ENCODE peak calls at places on chromosome 21, in nine cellular contexts. One of them, this sample, is unnamed.

GRCh38 chr21:34834852-34835501 is 166.2 kb downstream of the CLIC6 start:
- DNase-seq in T47D: no peak
- DNase-seq in activated CD4-positive, alpha-beta T cell treated with anti-CD3 and anti-CD28 coated beads, Interleukin-2, amount 50 U/mL, for 4 hours: no peak
- DNase-seq in hippocampal formation: no peak
- DNase-seq in MCF 10A: peak; percentile 37
- DNase-seq in WTC11: no peak
- DNase-seq in OCI-LY7: no peak
- DNase-seq in progenitor cell of endocrine pancreas: no peak
- DNase-seq in stimulated activated CD4-positive, alpha-beta T cell treated with anti-CD3 and anti-CD28 coated beads, Interleukin-4, amount 100 ng/mL, for 4 hours: no peak
- DNase-seq in this sample: no peak

GRCh38 chr21:44293551-44294231 is 6.2 kb upstream of the PFKL start:
- DNase-seq in T47D: no peak
- DNase-seq in activated CD4-positive, alpha-beta T cell treated with anti-CD3 and anti-CD28 coated beads, Interleukin-2, amount 50 U/mL, for 4 hours: peak; percentile 28
- DNase-seq in hippocampal formation: no peak
- DNase-seq in MCF 10A: no peak
- DNase-seq in WTC11: no peak
- DNase-seq in OCI-LY7: no peak
- DNase-seq in progenitor cell of endocrine pancreas: no peak
- DNase-seq in stimulated activated CD4-positive, alpha-beta T cell treated with anti-CD3 and anti-CD28 coated beads, Interleukin-4, amount 100 ng/mL, for 4 hours: no peak
- DNase-seq in this sample: no peak

GRCh38 chr21:35467536-35467935 is 418.4 kb upstream of the RUNX1 start:
- DNase-seq in T47D: no peak
- DNase-seq in activated CD4-positive, alpha-beta T cell treated with anti-CD3 and anti-CD28 coated beads, Interleukin-2, amount 50 U/mL, for 4 hours: no peak
- DNase-seq in hippocampal formation: no peak
- DNase-seq in MCF 10A: no peak
- DNase-seq in WTC11: no peak
- DNase-seq in OCI-LY7: no peak
- DNase-seq in progenitor cell of endocrine pancreas: no peak
- DNase-seq in stimulated activated CD4-positive, alpha-beta T cell treated with anti-CD3 and anti-CD28 coated beads, Interleukin-4, amount 100 ng/mL, for 4 hours: no peak
- DNase-seq in this sample: no peak

GRCh38 chr21:35349378-35350080 is 300.4 kb upstream of the RUNX1 start:
- DNase-seq in T47D: no peak
- DNase-seq in activated CD4-positive, alpha-beta T cell treated with anti-CD3 and anti-CD28 coated beads, Interleukin-2, amount 50 U/mL, for 4 hours: no peak
- DNase-seq in hippocampal formation: no peak
- DNase-seq in MCF 10A: no peak
- DNase-seq in WTC11: no peak
- DNase-seq in OCI-LY7: no peak
- DNase-seq in progenitor cell of endocrine pancreas: no peak
- DNase-seq in stimulated activated CD4-positive, alpha-beta T cell treated with anti-CD3 and anti-CD28 coated beads, Interleukin-4, amount 100 ng/mL, for 4 hours: no peak
- DNase-seq in this sample: no peak

GRCh38 chr21:38323721-38324591 is 67.2 kb downstream of the KCNJ15 start:
- DNase-seq in T47D: no peak
- DNase-seq in activated CD4-positive, alpha-beta T cell treated with anti-CD3 and anti-CD28 coated beads, Interleukin-2, amount 50 U/mL, for 4 hours: no peak
- DNase-seq in hippocampal formation: no peak
- DNase-seq in MCF 10A: peak; percentile 87
- DNase-seq in WTC11: no peak
- DNase-seq in OCI-LY7: no peak
- DNase-seq in progenitor cell of endocrine pancreas: no peak
- DNase-seq in stimulated activated CD4-positive, alpha-beta T cell treated with anti-CD3 and anti-CD28 coated beads, Interleukin-4, amount 100 ng/mL, for 4 hours: no peak
- DNase-seq in this sample: no peak

GRCh38 chr21:26837539-26837938 is 7.7 kb downstream of the ADAMTS1 start:
- DNase-seq in T47D: no peak
- DNase-seq in activated CD4-positive, alpha-beta T cell treated with anti-CD3 and anti-CD28 coated beads, Interleukin-2, amount 50 U/mL, for 4 hours: no peak
- DNase-seq in hippocampal formation: no peak
- DNase-seq in MCF 10A: no peak
- DNase-seq in WTC11: no peak
- DNase-seq in OCI-LY7: no peak
- DNase-seq in progenitor cell of endocrine pancreas: no peak
- DNase-seq in stimulated activated CD4-positive, alpha-beta T cell treated with anti-CD3 and anti-CD28 coated beads, Interleukin-4, amount 100 ng/mL, for 4 hours: no peak
- DNase-seq in this sample: no peak

GRCh38 chr21:41109174-41109573 is 58.8 kb upstream of the BACE2 start:
- DNase-seq in T47D: no peak
- DNase-seq in activated CD4-positive, alpha-beta T cell treated with anti-CD3 and anti-CD28 coated beads, Interleukin-2, amount 50 U/mL, for 4 hours: no peak
- DNase-seq in hippocampal formation: no peak
- DNase-seq in MCF 10A: no peak
- DNase-seq in WTC11: no peak
- DNase-seq in OCI-LY7: no peak
- DNase-seq in progenitor cell of endocrine pancreas: no peak
- DNase-seq in stimulated activated CD4-positive, alpha-beta T cell treated with anti-CD3 and anti-CD28 coated beads, Interleukin-4, amount 100 ng/mL, for 4 hours: no peak
- DNase-seq in this sample: no peak

GRCh38 chr21:44337941-44338895 is 972 bp downstream of the CFAP410 start:
- DNase-seq in T47D: peak; percentile 82
- DNase-seq in activated CD4-positive, alpha-beta T cell treated with anti-CD3 and anti-CD28 coated beads, Interleukin-2, amount 50 U/mL, for 4 hours: no peak
- DNase-seq in hippocampal formation: peak; percentile 56
- DNase-seq in MCF 10A: peak; percentile 41
- DNase-seq in WTC11: peak; percentile 66
- DNase-seq in OCI-LY7: peak; percentile 47
- DNase-seq in progenitor cell of endocrine pancreas: peak; percentile 53
- DNase-seq in stimulated activated CD4-positive, alpha-beta T cell treated with anti-CD3 and anti-CD28 coated beads, Interleukin-4, amount 100 ng/mL, for 4 hours: no peak
- DNase-seq in this sample: no peak

GRCh38 chr21:41900401-41900800 is 21.3 kb upstream of the PRDM15 start:
- DNase-seq in T47D: no peak
- DNase-seq in activated CD4-positive, alpha-beta T cell treated with anti-CD3 and anti-CD28 coated beads, Interleukin-2, amount 50 U/mL, for 4 hours: no peak
- DNase-seq in hippocampal formation: no peak
- DNase-seq in MCF 10A: no peak
- DNase-seq in WTC11: no peak
- DNase-seq in OCI-LY7: no peak
- DNase-seq in progenitor cell of endocrine pancreas: no peak
- DNase-seq in stimulated activated CD4-positive, alpha-beta T cell treated with anti-CD3 and anti-CD28 coated beads, Interleukin-4, amount 100 ng/mL, for 4 hours: no peak
- DNase-seq in this sample: no peak

GRCh38 chr21:41956926-41957729 is 3.3 kb upstream of the C2CD2 start:
- DNase-seq in T47D: peak; percentile 71
- DNase-seq in activated CD4-positive, alpha-beta T cell treated with anti-CD3 and anti-CD28 coated beads, Interleukin-2, amount 50 U/mL, for 4 hours: no peak
- DNase-seq in hippocampal formation: no peak
- DNase-seq in MCF 10A: peak; percentile 69
- DNase-seq in WTC11: no peak
- DNase-seq in OCI-LY7: no peak
- DNase-seq in progenitor cell of endocrine pancreas: no peak
- DNase-seq in stimulated activated CD4-positive, alpha-beta T cell treated with anti-CD3 and anti-CD28 coated beads, Interleukin-4, amount 100 ng/mL, for 4 hours: no peak
- DNase-seq in this sample: no peak

GRCh38 chr21:39314155-39315027 is 959 bp upstream of the BRWD1 start:
- DNase-seq in T47D: peak; percentile 61
- DNase-seq in activated CD4-positive, alpha-beta T cell treated with anti-CD3 and anti-CD28 coated beads, Interleukin-2, amount 50 U/mL, for 4 hours: peak; percentile 17
- DNase-seq in hippocampal formation: peak; percentile 69
- DNase-seq in MCF 10A: peak; percentile 44
- DNase-seq in WTC11: peak; percentile 66
- DNase-seq in OCI-LY7: peak; percentile 73
- DNase-seq in progenitor cell of endocrine pancreas: peak; percentile 48
- DNase-seq in stimulated activated CD4-positive, alpha-beta T cell treated with anti-CD3 and anti-CD28 coated beads, Interleukin-4, amount 100 ng/mL, for 4 hours: peak; percentile 40
- DNase-seq in this sample: peak; percentile 17

GRCh38 chr21:43348801-43349261 is 78.1 kb downstream of the SIK1 start:
- DNase-seq in T47D: no peak
- DNase-seq in activated CD4-positive, alpha-beta T cell treated with anti-CD3 and anti-CD28 coated beads, Interleukin-2, amount 50 U/mL, for 4 hours: no peak
- DNase-seq in hippocampal formation: no peak
- DNase-seq in MCF 10A: peak; percentile 26
- DNase-seq in WTC11: no peak
- DNase-seq in OCI-LY7: no peak
- DNase-seq in progenitor cell of endocrine pancreas: no peak
- DNase-seq in stimulated activated CD4-positive, alpha-beta T cell treated with anti-CD3 and anti-CD28 coated beads, Interleukin-4, amount 100 ng/mL, for 4 hours: no peak
- DNase-seq in this sample: no peak

GRCh38 chr21:20591294-20591693 is 406.9 kb upstream of the NCAM2 start:
- DNase-seq in T47D: no peak
- DNase-seq in activated CD4-positive, alpha-beta T cell treated with anti-CD3 and anti-CD28 coated beads, Interleukin-2, amount 50 U/mL, for 4 hours: no peak
- DNase-seq in hippocampal formation: no peak
- DNase-seq in MCF 10A: no peak
- DNase-seq in WTC11: no peak
- DNase-seq in OCI-LY7: no peak
- DNase-seq in progenitor cell of endocrine pancreas: no peak
- DNase-seq in stimulated activated CD4-positive, alpha-beta T cell treated with anti-CD3 and anti-CD28 coated beads, Interleukin-4, amount 100 ng/mL, for 4 hours: no peak
- DNase-seq in this sample: no peak

GRCh38 chr21:10521091-10521598 is at the start of gene TPTE:
- DNase-seq in T47D: no peak
- DNase-seq in activated CD4-positive, alpha-beta T cell treated with anti-CD3 and anti-CD28 coated beads, Interleukin-2, amount 50 U/mL, for 4 hours: no peak
- DNase-seq in hippocampal formation: no peak
- DNase-seq in MCF 10A: no peak
- DNase-seq in WTC11: no peak
- DNase-seq in OCI-LY7: no peak
- DNase-seq in progenitor cell of endocrine pancreas: no peak
- DNase-seq in stimulated activated CD4-positive, alpha-beta T cell treated with anti-CD3 and anti-CD28 coated beads, Interleukin-4, amount 100 ng/mL, for 4 hours: no peak
- DNase-seq in this sample: no peak

GRCh38 chr21:34885636-34886553 is 163.2 kb downstream of the RUNX1 start:
- DNase-seq in T47D: no peak
- DNase-seq in activated CD4-positive, alpha-beta T cell treated with anti-CD3 and anti-CD28 coated beads, Interleukin-2, amount 50 U/mL, for 4 hours: no peak
- DNase-seq in hippocampal formation: no peak
- DNase-seq in MCF 10A: peak; percentile 39
- DNase-seq in WTC11: peak; percentile 47
- DNase-seq in OCI-LY7: no peak
- DNase-seq in progenitor cell of endocrine pancreas: no peak
- DNase-seq in stimulated activated CD4-positive, alpha-beta T cell treated with anti-CD3 and anti-CD28 coated beads, Interleukin-4, amount 100 ng/mL, for 4 hours: no peak
- DNase-seq in this sample: no peak

GRCh38 chr21:26127073-26127814 is 43.3 kb downstream of the APP start:
- DNase-seq in T47D: no peak
- DNase-seq in activated CD4-positive, alpha-beta T cell treated with anti-CD3 and anti-CD28 coated beads, Interleukin-2, amount 50 U/mL, for 4 hours: no peak
- DNase-seq in hippocampal formation: no peak
- DNase-seq in MCF 10A: no peak
- DNase-seq in WTC11: no peak
- DNase-seq in OCI-LY7: no peak
- DNase-seq in progenitor cell of endocrine pancreas: no peak
- DNase-seq in stimulated activated CD4-positive, alpha-beta T cell treated with anti-CD3 and anti-CD28 coated beads, Interleukin-4, amount 100 ng/mL, for 4 hours: no peak
- DNase-seq in this sample: no peak

GRCh38 chr21:29342394-29342957 is 43.8 kb downstream of the BACH1 start:
- DNase-seq in T47D: no peak
- DNase-seq in activated CD4-positive, alpha-beta T cell treated with anti-CD3 and anti-CD28 coated beads, Interleukin-2, amount 50 U/mL, for 4 hours: no peak
- DNase-seq in hippocampal formation: no peak
- DNase-seq in MCF 10A: peak; percentile 94
- DNase-seq in WTC11: no peak
- DNase-seq in OCI-LY7: no peak
- DNase-seq in progenitor cell of endocrine pancreas: no peak
- DNase-seq in stimulated activated CD4-positive, alpha-beta T cell treated with anti-CD3 and anti-CD28 coated beads, Interleukin-4, amount 100 ng/mL, for 4 hours: peak; percentile 36
- DNase-seq in this sample: peak; percentile 32

GRCh38 chr21:46126321-46127238 is 28.7 kb downstream of the COL6A2 start:
- DNase-seq in T47D: no peak
- DNase-seq in activated CD4-positive, alpha-beta T cell treated with anti-CD3 and anti-CD28 coated beads, Interleukin-2, amount 50 U/mL, for 4 hours: no peak
- DNase-seq in hippocampal formation: no peak
- DNase-seq in MCF 10A: no peak
- DNase-seq in WTC11: peak; percentile 8
- DNase-seq in OCI-LY7: no peak
- DNase-seq in progenitor cell of endocrine pancreas: no peak
- DNase-seq in stimulated activated CD4-positive, alpha-beta T cell treated with anti-CD3 and anti-CD28 coated beads, Interleukin-4, amount 100 ng/mL, for 4 hours: no peak
- DNase-seq in this sample: no peak

GRCh38 chr21:32007461-32007860 is 134.6 kb downstream of the HUNK start:
- DNase-seq in T47D: no peak
- DNase-seq in activated CD4-positive, alpha-beta T cell treated with anti-CD3 and anti-CD28 coated beads, Interleukin-2, amount 50 U/mL, for 4 hours: no peak
- DNase-seq in hippocampal formation: no peak
- DNase-seq in MCF 10A: peak; percentile 47
- DNase-seq in WTC11: no peak
- DNase-seq in OCI-LY7: no peak
- DNase-seq in progenitor cell of endocrine pancreas: no peak
- DNase-seq in stimulated activated CD4-positive, alpha-beta T cell treated with anti-CD3 and anti-CD28 coated beads, Interleukin-4, amount 100 ng/mL, for 4 hours: no peak
- DNase-seq in this sample: no peak

GRCh38 chr21:45611296-45611695 is 32.2 kb upstream of the PCBP3 start:
- DNase-seq in T47D: no peak
- DNase-seq in activated CD4-positive, alpha-beta T cell treated with anti-CD3 and anti-CD28 coated beads, Interleukin-2, amount 50 U/mL, for 4 hours: no peak
- DNase-seq in hippocampal formation: no peak
- DNase-seq in MCF 10A: no peak
- DNase-seq in WTC11: peak; percentile 6
- DNase-seq in OCI-LY7: no peak
- DNase-seq in progenitor cell of endocrine pancreas: no peak
- DNase-seq in stimulated activated CD4-positive, alpha-beta T cell treated with anti-CD3 and anti-CD28 coated beads, Interleukin-4, amount 100 ng/mL, for 4 hours: no peak
- DNase-seq in this sample: no peak

GRCh38 chr21:15514073-15514946 is 215.5 kb upstream of the USP25 start:
- DNase-seq in T47D: no peak
- DNase-seq in activated CD4-positive, alpha-beta T cell treated with anti-CD3 and anti-CD28 coated beads, Interleukin-2, amount 50 U/mL, for 4 hours: peak; percentile 31
- DNase-seq in hippocampal formation: no peak
- DNase-seq in MCF 10A: no peak
- DNase-seq in WTC11: no peak
- DNase-seq in OCI-LY7: peak; percentile 84
- DNase-seq in progenitor cell of endocrine pancreas: no peak
- DNase-seq in stimulated activated CD4-positive, alpha-beta T cell treated with anti-CD3 and anti-CD28 coated beads, Interleukin-4, amount 100 ng/mL, for 4 hours: peak; percentile 24
- DNase-seq in this sample: peak; percentile 4

GRCh38 chr21:45164124-45164511 is 89.7 kb downstream of the ADARB1 start:
- DNase-seq in T47D: no peak
- DNase-seq in activated CD4-positive, alpha-beta T cell treated with anti-CD3 and anti-CD28 coated beads, Interleukin-2, amount 50 U/mL, for 4 hours: no peak
- DNase-seq in hippocampal formation: no peak
- DNase-seq in MCF 10A: no peak
- DNase-seq in WTC11: no peak
- DNase-seq in OCI-LY7: no peak
- DNase-seq in progenitor cell of endocrine pancreas: no peak
- DNase-seq in stimulated activated CD4-positive, alpha-beta T cell treated with anti-CD3 and anti-CD28 coated beads, Interleukin-4, amount 100 ng/mL, for 4 hours: no peak
- DNase-seq in this sample: no peak

GRCh38 chr21:27158967-27159366 is 192.1 kb upstream of the ADAMTS5 start:
- DNase-seq in T47D: no peak
- DNase-seq in activated CD4-positive, alpha-beta T cell treated with anti-CD3 and anti-CD28 coated beads, Interleukin-2, amount 50 U/mL, for 4 hours: no peak
- DNase-seq in hippocampal formation: no peak
- DNase-seq in MCF 10A: no peak
- DNase-seq in WTC11: no peak
- DNase-seq in OCI-LY7: no peak
- DNase-seq in progenitor cell of endocrine pancreas: no peak
- DNase-seq in stimulated activated CD4-positive, alpha-beta T cell treated with anti-CD3 and anti-CD28 coated beads, Interleukin-4, amount 100 ng/mL, for 4 hours: no peak
- DNase-seq in this sample: no peak

GRCh38 chr21:36550761-36551160 is 70.8 kb upstream of the CLDN14 start:
- DNase-seq in T47D: no peak
- DNase-seq in activated CD4-positive, alpha-beta T cell treated with anti-CD3 and anti-CD28 coated beads, Interleukin-2, amount 50 U/mL, for 4 hours: no peak
- DNase-seq in hippocampal formation: no peak
- DNase-seq in MCF 10A: no peak
- DNase-seq in WTC11: no peak
- DNase-seq in OCI-LY7: no peak
- DNase-seq in progenitor cell of endocrine pancreas: no peak
- DNase-seq in stimulated activated CD4-positive, alpha-beta T cell treated with anti-CD3 and anti-CD28 coated beads, Interleukin-4, amount 100 ng/mL, for 4 hours: no peak
- DNase-seq in this sample: no peak

GRCh38 chr21:25708467-25709065 is 26.1 kb downstream of the ATP5PF start:
- DNase-seq in T47D: peak; percentile 66
- DNase-seq in activated CD4-positive, alpha-beta T cell treated with anti-CD3 and anti-CD28 coated beads, Interleukin-2, amount 50 U/mL, for 4 hours: peak; percentile 39
- DNase-seq in hippocampal formation: no peak
- DNase-seq in MCF 10A: peak; percentile 57
- DNase-seq in WTC11: peak; percentile 21
- DNase-seq in OCI-LY7: peak; percentile 60
- DNase-seq in progenitor cell of endocrine pancreas: no peak
- DNase-seq in stimulated activated CD4-positive, alpha-beta T cell treated with anti-CD3 and anti-CD28 coated beads, Interleukin-4, amount 100 ng/mL, for 4 hours: peak; percentile 13
- DNase-seq in this sample: peak; percentile 15

GRCh38 chr21:45408811-45409261 is 3.9 kb downstream of the COL18A1 start:
- DNase-seq in T47D: no peak
- DNase-seq in activated CD4-positive, alpha-beta T cell treated with anti-CD3 and anti-CD28 coated beads, Interleukin-2, amount 50 U/mL, for 4 hours: no peak
- DNase-seq in hippocampal formation: no peak
- DNase-seq in MCF 10A: no peak
- DNase-seq in WTC11: no peak
- DNase-seq in OCI-LY7: no peak
- DNase-seq in progenitor cell of endocrine pancreas: no peak
- DNase-seq in stimulated activated CD4-positive, alpha-beta T cell treated with anti-CD3 and anti-CD28 coated beads, Interleukin-4, amount 100 ng/mL, for 4 hours: no peak
- DNase-seq in this sample: no peak

GRCh38 chr21:23401278-23401677 is 2206.0 kb downstream of the MRPL39 start:
- DNase-seq in T47D: peak; percentile 76
- DNase-seq in activated CD4-positive, alpha-beta T cell treated with anti-CD3 and anti-CD28 coated beads, Interleukin-2, amount 50 U/mL, for 4 hours: no peak
- DNase-seq in hippocampal formation: no peak
- DNase-seq in MCF 10A: peak; percentile 45
- DNase-seq in WTC11: no peak
- DNase-seq in OCI-LY7: no peak
- DNase-seq in progenitor cell of endocrine pancreas: no peak
- DNase-seq in stimulated activated CD4-positive, alpha-beta T cell treated with anti-CD3 and anti-CD28 coated beads, Interleukin-4, amount 100 ng/mL, for 4 hours: no peak
- DNase-seq in this sample: no peak

GRCh38 chr21:37207441-37208009 is 59.6 kb downstream of the VPS26C start:
- DNase-seq in T47D: no peak
- DNase-seq in activated CD4-positive, alpha-beta T cell treated with anti-CD3 and anti-CD28 coated beads, Interleukin-2, amount 50 U/mL, for 4 hours: no peak
- DNase-seq in hippocampal formation: no peak
- DNase-seq in MCF 10A: peak; percentile 35
- DNase-seq in WTC11: no peak
- DNase-seq in OCI-LY7: no peak
- DNase-seq in progenitor cell of endocrine pancreas: no peak
- DNase-seq in stimulated activated CD4-positive, alpha-beta T cell treated with anti-CD3 and anti-CD28 coated beads, Interleukin-4, amount 100 ng/mL, for 4 hours: no peak
- DNase-seq in this sample: no peak

GRCh38 chr21:14438204-14438603 is 55.3 kb upstream of the HSPA13 start:
- DNase-seq in T47D: no peak
- DNase-seq in activated CD4-positive, alpha-beta T cell treated with anti-CD3 and anti-CD28 coated beads, Interleukin-2, amount 50 U/mL, for 4 hours: no peak
- DNase-seq in hippocampal formation: no peak
- DNase-seq in MCF 10A: peak; percentile 25
- DNase-seq in WTC11: no peak
- DNase-seq in OCI-LY7: no peak
- DNase-seq in progenitor cell of endocrine pancreas: no peak
- DNase-seq in stimulated activated CD4-positive, alpha-beta T cell treated with anti-CD3 and anti-CD28 coated beads, Interleukin-4, amount 100 ng/mL, for 4 hours: no peak
- DNase-seq in this sample: no peak

GRCh38 chr21:33537212-33537611 is 4.7 kb downstream of the GART start:
- DNase-seq in T47D: no peak
- DNase-seq in activated CD4-positive, alpha-beta T cell treated with anti-CD3 and anti-CD28 coated beads, Interleukin-2, amount 50 U/mL, for 4 hours: no peak
- DNase-seq in hippocampal formation: no peak
- DNase-seq in MCF 10A: no peak
- DNase-seq in WTC11: no peak
- DNase-seq in OCI-LY7: no peak
- DNase-seq in progenitor cell of endocrine pancreas: no peak
- DNase-seq in stimulated activated CD4-positive, alpha-beta T cell treated with anti-CD3 and anti-CD28 coated beads, Interleukin-4, amount 100 ng/mL, for 4 hours: no peak
- DNase-seq in this sample: no peak

GRCh38 chr21:36164427-36164784 is 7.8 kb downstream of the DOP1B start:
- DNase-seq in T47D: peak; percentile 81
- DNase-seq in activated CD4-positive, alpha-beta T cell treated with anti-CD3 and anti-CD28 coated beads, Interleukin-2, amount 50 U/mL, for 4 hours: no peak
- DNase-seq in hippocampal formation: no peak
- DNase-seq in MCF 10A: no peak
- DNase-seq in WTC11: no peak
- DNase-seq in OCI-LY7: no peak
- DNase-seq in progenitor cell of endocrine pancreas: no peak
- DNase-seq in stimulated activated CD4-positive, alpha-beta T cell treated with anti-CD3 and anti-CD28 coated beads, Interleukin-4, amount 100 ng/mL, for 4 hours: no peak
- DNase-seq in this sample: no peak